ENCODE peak calls at places on chromosomes 6 and 20, in eight cellular contexts. H, P, U, O, E, N, A and Z are unnamed samples. For H3K4me1, the result is how much of the 10 kb centered on the place peaks cover.

GRCh38 chr6:14934011-14934410 is 311.9 kb upstream of the JARID2 start:
- DNase-seq in N (no peak), P (no peak), O (no peak), U (no peak), A (no peak), E (no peak), H (no peak), Z (no peak)

GRCh38 chr6:63904844-63905243 is 269.2 kb downstream of the PHF3 start:
- DNase-seq in U (no peak), H (peak), E (no peak), A (peak), P (no peak), O (no peak), N (no peak), Z (no peak)

GRCh38 chr6:145245119-145245518 is 490.2 kb downstream of the EPM2A start:
- DNase-seq in U (no peak), O (no peak), H (no peak), E (no peak), A (peak), P (no peak), N (no peak), Z (no peak)

GRCh38 chr6:77181749-77182148 is 281.5 kb downstream of the HTR1B start:
- DNase-seq in A (no peak), E (no peak), O (no peak), U (no peak), P (no peak), N (no peak), H (no peak), Z (no peak)

GRCh38 chr20:11207749-11208502 is 534.1 kb upstream of the JAG1 start:
- DNase-seq in H (peak), N (no peak), P (no peak), A (peak), E (no peak), O (peak), U (no peak), Z (no peak)

GRCh38 chr20:5844063-5844681 is 94.0 kb downstream of the SHLD1 start:
- DNase-seq in N (no peak), A (peak), H (no peak), E (no peak), P (no peak), U (no peak), O (no peak), Z (no peak)

GRCh38 chr6:79168695-79168980 is 65.8 kb downstream of the HMGN3 start:
- DNase-seq in U (no peak), A (peak), E (no peak), H (no peak), P (no peak), O (no peak), N (no peak), Z (no peak)

GRCh38 chr6:47144306-47144705 is 102.2 kb upstream of the ADGRF1 start:
- DNase-seq in N (no peak), E (no peak), P (no peak), U (no peak), A (peak), H (no peak), O (no peak), Z (no peak)

GRCh38 chr20:14235355-14235754 is 102.1 kb downstream of the FLRT3 start:
- DNase-seq in E (no peak), O (no peak), A (peak), N (no peak), U (no peak), P (no peak), H (peak), Z (no peak)

GRCh38 chr20:24781061-24781980 is 167.7 kb upstream of the CST7 start:
- DNase-seq in H (peak), U (no peak), E (peak), O (peak), N (no peak), A (no peak), P (no peak), Z (no peak)

GRCh38 chr20:53622247-53623114 is 28.8 kb upstream of the ZNF217 start:
- DNase-seq in N (no peak), P (no peak), H (peak), E (no peak), O (no peak), U (no peak), A (no peak), Z (no peak)

GRCh38 chr20:1337441-1337840 is 8.5 kb upstream of the SDCBP2 start:
- DNase-seq in N (no peak), U (no peak), A (no peak), H (no peak), E (no peak), P (no peak), O (no peak), Z (no peak)

GRCh38 chr6:70124882-70125535 is 177.9 kb downstream of the COL9A1 start:
- DNase-seq in P (no peak), A (no peak), E (no peak), O (no peak), N (no peak), U (no peak), H (peak), Z (no peak)

GRCh38 chr6:150269857-150270223 is 99.0 kb upstream of the IYD start:
- DNase-seq in P (no peak), N (no peak), U (no peak), A (peak), O (no peak), H (peak), E (no peak), Z (no peak)

GRCh38 chr6:54697423-54697822 is 149.1 kb upstream of the FAM83B start:
- DNase-seq in O (no peak), E (no peak), H (no peak), U (no peak), A (no peak), P (no peak), N (no peak), Z (no peak)

DNA sequence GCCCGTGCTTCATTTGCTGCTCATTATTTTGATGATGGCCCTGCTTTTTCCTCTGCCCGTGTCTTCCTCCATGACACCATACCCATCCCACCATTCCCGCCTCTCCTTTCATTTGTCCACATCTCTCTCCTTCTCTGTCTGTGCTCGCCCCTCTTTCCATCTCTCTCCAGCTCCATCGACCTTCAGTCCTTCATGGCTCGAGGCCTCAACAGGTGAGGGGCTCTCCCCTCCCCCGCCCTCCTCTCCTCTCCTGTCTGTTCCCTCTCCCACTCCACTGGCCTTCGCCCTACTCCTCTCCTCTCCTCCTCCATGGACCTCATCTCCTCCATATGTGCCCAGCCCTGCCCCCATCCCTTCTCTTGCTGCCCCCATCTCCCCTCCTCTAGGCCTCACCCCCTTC is 12.1 kb upstream of the ZBTB9 start:
- DNase-seq in H (no peak), P (no peak), O (no peak), U (no peak), A (no peak), N (no peak), E (no peak), Z (no peak)
- H3K4me1 ChIP-seq in H (under half), P (under half), O (under half), U (under half), A (under half), N (under half), E (under half), Z (under half)

GRCh38 chr6:33721529-33721928 is 10.0 kb upstream of the UQCC2 start:
- DNase-seq in N (no peak), H (no peak), U (no peak), O (no peak), P (no peak), A (no peak), E (no peak), Z (no peak)
- TF ChIP-seq CTCF in N (no peak), H (no peak), U (no peak), O (no peak), P (no peak), A (no peak), E (no peak), Z (no peak)

GRCh38 chr20:52532674-52533073 is 341.1 kb upstream of the ZFP64 start:
- DNase-seq in H (no peak), O (no peak), A (no peak), N (no peak), E (no peak), P (no peak), U (no peak), Z (no peak)

GRCh38 chr20:52536841-52537400 is 345.3 kb upstream of the ZFP64 start:
- DNase-seq in O (no peak), N (no peak), P (no peak), E (no peak), A (peak), U (no peak), H (no peak), Z (no peak)

GRCh38 chr20:52539891-52540290 is 348.3 kb upstream of the ZFP64 start:
- DNase-seq in N (no peak), E (no peak), A (no peak), U (no peak), H (peak), O (no peak), P (no peak), Z (no peak)

GRCh38 chr20:52533401-52533800 is 341.8 kb upstream of the ZFP64 start:
- DNase-seq in U (no peak), E (no peak), H (no peak), N (no peak), P (no peak), A (no peak), O (no peak), Z (no peak)

DNA sequence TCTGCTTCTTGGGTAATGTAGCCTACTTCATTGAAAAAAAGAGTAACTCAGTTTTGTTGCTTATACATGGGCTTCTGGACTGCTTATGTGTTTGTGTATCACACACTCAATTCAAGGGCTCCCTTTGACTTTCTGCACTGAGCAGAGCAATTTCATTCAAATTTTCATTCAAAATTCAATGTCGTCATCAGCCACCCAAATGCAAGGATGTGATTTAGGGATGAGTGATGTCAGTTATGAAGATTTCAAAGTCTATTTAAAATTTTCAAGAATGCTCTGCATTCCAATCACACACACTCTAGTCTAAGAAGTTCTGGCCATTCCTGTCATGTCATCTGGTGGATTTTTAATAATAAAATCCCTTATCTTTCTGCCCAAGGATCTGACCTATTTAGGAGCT is 344.5 kb upstream of the ZFP64 start:
- DNase-seq in E (no peak), P (no peak), U (no peak), O (no peak), A (no peak), N (no peak), H (no peak), Z (no peak)
- H3K4me1 ChIP-seq in E (under half), P (under half), U (under half), O (under half), A (under half), N (under half), H (under half), Z (under half)

DNA sequence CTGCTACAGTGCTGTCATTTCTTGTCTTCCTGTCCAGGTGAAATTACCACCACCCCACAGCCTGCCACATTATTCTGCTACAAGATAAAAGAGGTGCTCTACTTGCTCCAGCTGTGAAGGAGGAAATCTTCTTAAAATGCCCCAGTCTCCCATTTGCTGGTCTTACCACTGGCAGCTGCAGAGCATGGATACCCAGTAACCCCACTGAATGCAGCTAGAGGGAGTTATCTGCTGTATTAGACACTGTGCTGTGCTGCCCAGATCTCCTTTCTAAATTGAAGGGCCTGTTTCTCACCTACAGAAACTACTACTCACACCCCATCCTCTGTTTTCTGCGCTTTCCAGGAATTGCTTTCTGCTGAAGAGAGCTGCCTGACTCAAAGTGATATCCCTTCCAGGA is 517.8 kb downstream of the PKHD1 start:
- DNase-seq in E (no peak), H (no peak), U (no peak), N (no peak), O (no peak), P (no peak), A (no peak), Z (no peak)
- TF ChIP-seq CTCF in E (no peak), H (no peak), U (no peak), N (no peak), O (no peak), P (no peak), A (no peak), Z (no peak)

DNA sequence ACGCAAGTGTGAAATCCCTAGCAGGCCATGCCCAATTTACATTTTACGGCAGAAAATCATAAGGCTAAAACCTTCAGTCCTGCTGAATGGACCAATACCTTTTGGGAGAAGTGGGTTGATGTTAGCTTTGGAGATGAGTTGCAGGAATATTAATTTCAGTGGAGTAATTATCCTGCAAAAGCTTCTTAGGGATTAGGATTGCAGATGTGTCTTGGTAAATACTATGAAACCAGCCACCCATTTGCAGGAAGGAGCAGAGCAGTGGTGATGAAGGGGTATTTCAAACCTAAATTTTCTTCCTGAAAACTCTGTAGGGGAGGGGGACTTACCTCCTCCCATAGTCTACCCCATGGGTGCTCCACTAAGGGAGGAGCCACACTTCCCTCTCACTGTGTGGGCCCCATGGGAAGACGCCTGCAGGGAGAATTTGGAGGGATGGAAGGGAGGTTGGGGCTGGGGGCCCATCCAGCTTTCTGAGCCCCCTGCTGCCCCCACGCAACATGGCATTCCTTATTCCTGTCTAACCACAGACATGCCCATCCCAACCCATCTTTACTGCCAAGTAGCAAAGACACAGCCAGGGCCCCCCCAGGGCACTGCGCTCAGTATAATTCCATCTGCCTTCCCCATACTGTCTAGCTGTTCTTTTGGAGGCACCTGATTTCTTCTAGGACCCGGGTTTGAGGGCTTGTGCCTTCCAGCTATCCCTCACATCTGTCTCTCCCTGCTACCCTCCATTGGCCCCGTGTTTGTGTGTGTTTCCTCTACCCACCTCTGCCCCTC is 14.6 kb upstream of the UQCC2 start:
- DNase-seq in O (no peak), E (no peak), H (no peak), P (no peak), N (no peak), U (no peak), A (no peak), Z (no peak)
- H3K4me1 ChIP-seq in O (under half), E (under half), H (under half), P (under half), N (under half), U (under half), A (under half), Z (under half)

GRCh38 chr20:19886666-19887288 is 128.7 kb downstream of the RIN2 start:
- DNase-seq in P (no peak), O (no peak), H (peak), E (no peak), N (no peak), A (no peak), U (no peak), Z (no peak)
- TF ChIP-seq CTCF in P (no peak), O (no peak), H (peak), E (no peak), N (no peak), A (no peak), U (no peak), Z (no peak)

GRCh38 chr20:20566523-20566922 is 145.9 kb downstream of the RALGAPA2 start:
- DNase-seq in U (no peak), A (no peak), O (no peak), N (no peak), H (peak), P (no peak), E (no peak), Z (no peak)
- H3K4me1 ChIP-seq in U (under half), A (under half), O (under half), N (under half), H (under half), P (under half), E (under half), Z (under half)

DNA sequence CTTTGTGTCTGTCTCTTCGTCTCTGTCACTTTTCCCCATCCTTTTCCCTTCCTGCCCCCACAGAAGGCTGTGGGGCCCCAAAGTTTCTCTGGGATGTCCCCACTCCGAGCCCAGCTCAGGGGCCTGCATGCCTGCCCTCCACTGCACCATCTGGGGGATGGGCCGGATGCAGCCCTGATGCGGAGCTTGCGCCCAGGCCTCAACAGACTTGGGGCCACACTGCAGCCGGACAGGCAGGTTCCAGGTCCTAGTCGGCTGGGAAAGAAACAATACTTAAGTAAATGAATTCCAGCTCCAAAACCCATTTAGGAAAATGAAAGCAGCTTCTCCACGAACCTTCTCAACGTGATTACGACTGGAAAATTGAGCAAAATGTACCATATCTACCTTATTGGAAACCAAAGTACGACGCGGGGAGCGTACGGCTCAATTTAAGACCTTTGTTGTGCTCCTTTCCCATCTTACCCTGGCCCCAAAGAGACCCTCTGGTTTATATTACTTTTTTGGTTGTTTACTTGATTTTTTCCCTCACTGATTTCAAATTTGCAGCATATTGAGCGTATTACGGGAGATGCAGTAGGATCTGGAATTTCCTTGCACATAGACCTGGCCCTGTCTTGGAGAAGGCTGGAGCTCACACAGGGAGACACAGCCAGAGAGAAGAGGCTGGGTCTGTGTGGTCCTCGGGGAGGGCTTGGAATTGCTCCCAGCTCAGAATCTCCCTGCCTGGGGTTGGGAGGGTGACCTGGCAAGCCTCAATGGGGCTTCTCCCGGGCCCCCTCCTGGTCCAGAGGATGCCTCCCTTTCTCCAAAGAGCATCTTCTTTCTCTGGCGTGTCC is 8.0 kb downstream of the FOXC1 start:
- DNase-seq in E (peak), U (no peak), O (no peak), N (no peak), H (no peak), P (no peak), A (no peak), Z (no peak)
- TF ChIP-seq CTCF in E (no peak), U (no peak), O (no peak), N (no peak), H (no peak), P (no peak), A (no peak), Z (no peak)

GRCh38 chr6:6616670-6617069 is 28.1 kb downstream of the LY86 start:
- DNase-seq in E (no peak), A (no peak), N (no peak), H (no peak), O (no peak), U (no peak), P (no peak), Z (no peak)
- H3K4me1 ChIP-seq in E (under half), A (under half), N (under half), H (under half), O (under half), U (under half), P (under half), Z (under half)